ENCODE peak calls at places on chromosomes 2 and 18, in six cellular contexts. O is AG09309; U is endothelial cell; W is right cardiac atrium; F is stimulated activated CD4-positive, alpha-beta T cell treated with anti-CD3 and anti-CD28 coated beads, Interleukin-12 subunit alpha, Interleukin-12 subunit beta, amount 100 ng/mL, for 4 hours; A is naive thymus-derived CD4-positive, alpha-beta T cell. G is an unnamed sample.

GRCh38 chr18:28175047-28175929 is 1.6 kb downstream of the CDH2 start:
- DNase-seq in U (peak), W (peak), F (no peak), O (no peak), A (no peak), G (no peak)

GRCh38 chr18:6203791-6204190 is 210.9 kb downstream of the L3MBTL4 start:
- DNase-seq in W (no peak), U (no peak), O (no peak), F (no peak), A (no peak), G (no peak)

GRCh38 chr2:77028032-77028600 is 494.1 kb downstream of the LRRTM4 start:
- DNase-seq in U (no peak), O (no peak), A (no peak), F (no peak), W (no peak), G (no peak)

GRCh38 chr2:37893327-37893726 is 31.8 kb upstream of the RMDN2 start:
- DNase-seq in F (no peak), O (no peak), U (no peak), W (no peak), A (no peak), G (no peak)

GRCh38 chr2:235545369-235546150 is 51.7 kb downstream of the AGAP1 start:
- DNase-seq in U (no peak), A (no peak), O (no peak), W (no peak), F (no peak), G (no peak)

GRCh38 chr2:7071137-7071536 is 153.9 kb downstream of the RNF144A start:
- DNase-seq in F (no peak), U (no peak), O (no peak), W (no peak), A (no peak), G (no peak)

GRCh38 chr2:44934521-44934961 is 7.0 kb upstream of the SIX3 start:
- DNase-seq in F (no peak), A (no peak), O (no peak), U (no peak), W (no peak), G (no peak)

GRCh38 chr2:192437653-192438052 is 242.9 kb upstream of the TMEFF2 start:
- DNase-seq in W (no peak), U (no peak), A (no peak), F (no peak), O (no peak), G (no peak)

GRCh38 chr2:70967189-70967588 is 11.2 kb upstream of the ANKRD53 start:
- DNase-seq in W (no peak), F (no peak), U (no peak), O (no peak), A (no peak), G (no peak)

GRCh38 chr18:53544926-53545325 is 679.5 kb downstream of the MBD2 start:
- DNase-seq in A (no peak), W (no peak), U (no peak), F (no peak), O (no peak), G (no peak)

GRCh38 chr2:233940376-233941276 is 23.5 kb downstream of the TRPM8 start:
- DNase-seq in W (no peak), F (no peak), U (no peak), A (no peak), O (no peak), G (no peak)

GRCh38 chr2:109419960-109420370 is 193.8 kb downstream of the SEPTIN10 start:
- DNase-seq in W (peak), O (peak), F (no peak), A (no peak), U (no peak), G (no peak)

GRCh38 chr2:13050764-13051163 is 334.0 kb downstream of the TRIB2 start:
- DNase-seq in O (peak), F (no peak), W (no peak), U (no peak), A (no peak), G (no peak)